ENCODE peak calls at places on chromosome 1, in ten cellular contexts. One of them, this sample, is unnamed.

GRCh38 chr1:29156543-29157268 is 25.0 kb downstream of the SRSF4 start:
- DNase-seq in NCI-H524: no peak
- DNase-seq in ELF-1: peak
- DNase-seq in stimulated activated CD8-positive, alpha-beta memory T cell treated with anti-CD3 and anti-CD28 coated beads, Interleukin-2, amount 100 ng/mL, for 1 hour: no peak
- DNase-seq in activated naive CD4-positive, alpha-beta T cell treated with anti-CD3 and anti-CD28 coated beads, Interleukin-2, amount 10 ng/mL, durations not matched to agents 7 days and 5 days: no peak
- DNase-seq in DMS153: no peak
- DNase-seq in NCI-H1436: no peak
- DNase-seq in cardiac septum: no peak
- DNase-seq in ovary: peak
- DNase-seq in NCI-H2081: no peak
- DNase-seq in this sample: no peak

GRCh38 chr1:228379165-228379460 is 27.5 kb downstream of the TRIM11 start:
- DNase-seq in NCI-H524: no peak
- DNase-seq in ELF-1: peak
- DNase-seq in stimulated activated CD8-positive, alpha-beta memory T cell treated with anti-CD3 and anti-CD28 coated beads, Interleukin-2, amount 100 ng/mL, for 1 hour: no peak
- DNase-seq in activated naive CD4-positive, alpha-beta T cell treated with anti-CD3 and anti-CD28 coated beads, Interleukin-2, amount 10 ng/mL, durations not matched to agents 7 days and 5 days: no peak
- DNase-seq in DMS153: no peak
- DNase-seq in NCI-H1436: peak
- DNase-seq in cardiac septum: no peak
- DNase-seq in ovary: peak
- DNase-seq in NCI-H2081: no peak
- DNase-seq in this sample: peak

GRCh38 chr1:79042117-79042516 is 35.6 kb upstream of the ADGRL4 start:
- DNase-seq in NCI-H524: no peak
- DNase-seq in ELF-1: no peak
- DNase-seq in stimulated activated CD8-positive, alpha-beta memory T cell treated with anti-CD3 and anti-CD28 coated beads, Interleukin-2, amount 100 ng/mL, for 1 hour: no peak
- DNase-seq in activated naive CD4-positive, alpha-beta T cell treated with anti-CD3 and anti-CD28 coated beads, Interleukin-2, amount 10 ng/mL, durations not matched to agents 7 days and 5 days: no peak
- DNase-seq in DMS153: no peak
- DNase-seq in NCI-H1436: no peak
- DNase-seq in cardiac septum: no peak
- DNase-seq in ovary: no peak
- DNase-seq in NCI-H2081: no peak
- DNase-seq in this sample: no peak

GRCh38 chr1:12387641-12388040 is 157.8 kb downstream of the VPS13D start:
- DNase-seq in NCI-H524: no peak
- DNase-seq in ELF-1: no peak
- DNase-seq in stimulated activated CD8-positive, alpha-beta memory T cell treated with anti-CD3 and anti-CD28 coated beads, Interleukin-2, amount 100 ng/mL, for 1 hour: no peak
- DNase-seq in activated naive CD4-positive, alpha-beta T cell treated with anti-CD3 and anti-CD28 coated beads, Interleukin-2, amount 10 ng/mL, durations not matched to agents 7 days and 5 days: no peak
- DNase-seq in DMS153: no peak
- DNase-seq in NCI-H1436: no peak
- DNase-seq in cardiac septum: no peak
- DNase-seq in ovary: no peak
- DNase-seq in NCI-H2081: no peak
- DNase-seq in this sample: no peak

GRCh38 chr1:55375617-55376258 is 160.6 kb upstream of the USP24 start:
- DNase-seq in NCI-H524: peak
- DNase-seq in ELF-1: peak
- DNase-seq in stimulated activated CD8-positive, alpha-beta memory T cell treated with anti-CD3 and anti-CD28 coated beads, Interleukin-2, amount 100 ng/mL, for 1 hour: no peak
- DNase-seq in activated naive CD4-positive, alpha-beta T cell treated with anti-CD3 and anti-CD28 coated beads, Interleukin-2, amount 10 ng/mL, durations not matched to agents 7 days and 5 days: peak
- DNase-seq in DMS153: no peak
- DNase-seq in NCI-H1436: peak
- DNase-seq in cardiac septum: no peak
- DNase-seq in ovary: peak
- DNase-seq in NCI-H2081: peak
- DNase-seq in this sample: no peak

GRCh38 chr1:91065337-91065736 is 43.5 kb upstream of the ZNF644 start:
- DNase-seq in NCI-H524: no peak
- DNase-seq in ELF-1: no peak
- DNase-seq in stimulated activated CD8-positive, alpha-beta memory T cell treated with anti-CD3 and anti-CD28 coated beads, Interleukin-2, amount 100 ng/mL, for 1 hour: no peak
- DNase-seq in activated naive CD4-positive, alpha-beta T cell treated with anti-CD3 and anti-CD28 coated beads, Interleukin-2, amount 10 ng/mL, durations not matched to agents 7 days and 5 days: no peak
- DNase-seq in DMS153: no peak
- DNase-seq in NCI-H1436: no peak
- DNase-seq in cardiac septum: no peak
- DNase-seq in ovary: no peak
- DNase-seq in NCI-H2081: no peak
- DNase-seq in this sample: no peak

GRCh38 chr1:169525391-169525790 is 39.6 kb upstream of the SLC19A2 start:
- DNase-seq in NCI-H524: no peak
- DNase-seq in ELF-1: no peak
- DNase-seq in stimulated activated CD8-positive, alpha-beta memory T cell treated with anti-CD3 and anti-CD28 coated beads, Interleukin-2, amount 100 ng/mL, for 1 hour: no peak
- DNase-seq in activated naive CD4-positive, alpha-beta T cell treated with anti-CD3 and anti-CD28 coated beads, Interleukin-2, amount 10 ng/mL, durations not matched to agents 7 days and 5 days: no peak
- DNase-seq in DMS153: no peak
- DNase-seq in NCI-H1436: no peak
- DNase-seq in cardiac septum: no peak
- DNase-seq in ovary: no peak
- DNase-seq in NCI-H2081: no peak
- DNase-seq in this sample: no peak

GRCh38 chr1:247294282-247294681 is 37.4 kb downstream of the ZNF496 start:
- DNase-seq in NCI-H524: no peak
- DNase-seq in ELF-1: no peak
- DNase-seq in stimulated activated CD8-positive, alpha-beta memory T cell treated with anti-CD3 and anti-CD28 coated beads, Interleukin-2, amount 100 ng/mL, for 1 hour: no peak
- DNase-seq in activated naive CD4-positive, alpha-beta T cell treated with anti-CD3 and anti-CD28 coated beads, Interleukin-2, amount 10 ng/mL, durations not matched to agents 7 days and 5 days: no peak
- DNase-seq in DMS153: no peak
- DNase-seq in NCI-H1436: no peak
- DNase-seq in cardiac septum: no peak
- DNase-seq in ovary: no peak
- DNase-seq in NCI-H2081: no peak
- DNase-seq in this sample: no peak

GRCh38 chr1:2593251-2593878 is 6.8 kb downstream of the PRXL2B start:
- DNase-seq in NCI-H524: no peak
- DNase-seq in ELF-1: no peak
- DNase-seq in stimulated activated CD8-positive, alpha-beta memory T cell treated with anti-CD3 and anti-CD28 coated beads, Interleukin-2, amount 100 ng/mL, for 1 hour: no peak
- DNase-seq in activated naive CD4-positive, alpha-beta T cell treated with anti-CD3 and anti-CD28 coated beads, Interleukin-2, amount 10 ng/mL, durations not matched to agents 7 days and 5 days: peak
- DNase-seq in DMS153: no peak
- DNase-seq in NCI-H1436: no peak
- DNase-seq in cardiac septum: no peak
- DNase-seq in ovary: no peak
- DNase-seq in NCI-H2081: no peak
- DNase-seq in this sample: no peak

GRCh38 chr1:16720403-16721223 is 19.7 kb upstream of the RNU1-4 start:
- DNase-seq in NCI-H524: no peak
- DNase-seq in ELF-1: peak
- DNase-seq in stimulated activated CD8-positive, alpha-beta memory T cell treated with anti-CD3 and anti-CD28 coated beads, Interleukin-2, amount 100 ng/mL, for 1 hour: no peak
- DNase-seq in activated naive CD4-positive, alpha-beta T cell treated with anti-CD3 and anti-CD28 coated beads, Interleukin-2, amount 10 ng/mL, durations not matched to agents 7 days and 5 days: no peak
- DNase-seq in DMS153: no peak
- DNase-seq in NCI-H1436: no peak
- DNase-seq in cardiac septum: no peak
- DNase-seq in ovary: no peak
- DNase-seq in NCI-H2081: no peak
- DNase-seq in this sample: no peak

GRCh38 chr1:222767152-222767571 is 30.2 kb downstream of the FAM177B start:
- DNase-seq in NCI-H524: no peak
- DNase-seq in ELF-1: no peak
- DNase-seq in stimulated activated CD8-positive, alpha-beta memory T cell treated with anti-CD3 and anti-CD28 coated beads, Interleukin-2, amount 100 ng/mL, for 1 hour: no peak
- DNase-seq in activated naive CD4-positive, alpha-beta T cell treated with anti-CD3 and anti-CD28 coated beads, Interleukin-2, amount 10 ng/mL, durations not matched to agents 7 days and 5 days: no peak
- DNase-seq in DMS153: no peak
- DNase-seq in NCI-H1436: no peak
- DNase-seq in cardiac septum: no peak
- DNase-seq in ovary: no peak
- DNase-seq in NCI-H2081: no peak
- DNase-seq in this sample: no peak

GRCh38 chr1:28801461-28801860 is 10.5 kb upstream of the OPRD1 start:
- DNase-seq in NCI-H524: no peak
- DNase-seq in ELF-1: peak
- DNase-seq in stimulated activated CD8-positive, alpha-beta memory T cell treated with anti-CD3 and anti-CD28 coated beads, Interleukin-2, amount 100 ng/mL, for 1 hour: no peak
- DNase-seq in activated naive CD4-positive, alpha-beta T cell treated with anti-CD3 and anti-CD28 coated beads, Interleukin-2, amount 10 ng/mL, durations not matched to agents 7 days and 5 days: no peak
- DNase-seq in DMS153: no peak
- DNase-seq in NCI-H1436: no peak
- DNase-seq in cardiac septum: no peak
- DNase-seq in ovary: no peak
- DNase-seq in NCI-H2081: no peak
- DNase-seq in this sample: no peak

GRCh38 chr1:113929750-113930498 is 800 bp downstream of the HIPK1 start:
- DNase-seq in NCI-H524: peak
- DNase-seq in ELF-1: peak
- DNase-seq in stimulated activated CD8-positive, alpha-beta memory T cell treated with anti-CD3 and anti-CD28 coated beads, Interleukin-2, amount 100 ng/mL, for 1 hour: peak
- DNase-seq in activated naive CD4-positive, alpha-beta T cell treated with anti-CD3 and anti-CD28 coated beads, Interleukin-2, amount 10 ng/mL, durations not matched to agents 7 days and 5 days: peak
- DNase-seq in DMS153: no peak
- DNase-seq in NCI-H1436: no peak
- DNase-seq in cardiac septum: peak
- DNase-seq in ovary: peak
- DNase-seq in NCI-H2081: no peak
- DNase-seq in this sample: peak

GRCh38 chr1:232878141-232878540 is 72.3 kb upstream of the NTPCR start:
- DNase-seq in NCI-H524: no peak
- DNase-seq in ELF-1: no peak
- DNase-seq in stimulated activated CD8-positive, alpha-beta memory T cell treated with anti-CD3 and anti-CD28 coated beads, Interleukin-2, amount 100 ng/mL, for 1 hour: no peak
- DNase-seq in activated naive CD4-positive, alpha-beta T cell treated with anti-CD3 and anti-CD28 coated beads, Interleukin-2, amount 10 ng/mL, durations not matched to agents 7 days and 5 days: no peak
- DNase-seq in DMS153: no peak
- DNase-seq in NCI-H1436: no peak
- DNase-seq in cardiac septum: no peak
- DNase-seq in ovary: no peak
- DNase-seq in NCI-H2081: no peak
- DNase-seq in this sample: no peak

GRCh38 chr1:231684333-231685244 is 58.0 kb downstream of the DISC1 start:
- DNase-seq in NCI-H524: no peak
- DNase-seq in ELF-1: no peak
- DNase-seq in stimulated activated CD8-positive, alpha-beta memory T cell treated with anti-CD3 and anti-CD28 coated beads, Interleukin-2, amount 100 ng/mL, for 1 hour: no peak
- DNase-seq in activated naive CD4-positive, alpha-beta T cell treated with anti-CD3 and anti-CD28 coated beads, Interleukin-2, amount 10 ng/mL, durations not matched to agents 7 days and 5 days: no peak
- DNase-seq in DMS153: peak
- DNase-seq in NCI-H1436: peak
- DNase-seq in cardiac septum: no peak
- DNase-seq in ovary: no peak
- DNase-seq in NCI-H2081: peak
- DNase-seq in this sample: peak

GRCh38 chr1:153488731-153489130 is 28.3 kb upstream of the S100A7 start:
- DNase-seq in NCI-H524: no peak
- DNase-seq in ELF-1: no peak
- DNase-seq in stimulated activated CD8-positive, alpha-beta memory T cell treated with anti-CD3 and anti-CD28 coated beads, Interleukin-2, amount 100 ng/mL, for 1 hour: no peak
- DNase-seq in activated naive CD4-positive, alpha-beta T cell treated with anti-CD3 and anti-CD28 coated beads, Interleukin-2, amount 10 ng/mL, durations not matched to agents 7 days and 5 days: no peak
- DNase-seq in DMS153: peak
- DNase-seq in NCI-H1436: no peak
- DNase-seq in cardiac septum: no peak
- DNase-seq in ovary: peak
- DNase-seq in NCI-H2081: no peak
- DNase-seq in this sample: no peak